ENCODE peak calls at places on chromosomes 7 and 10, in eight cellular contexts. One of them, this sample, is unnamed.

GRCh38 chr7:43274752-43275151 is 162.3 kb downstream of the HECW1 start:
- DNase-seq in IMR-90: no peak
- DNase-seq in heart left ventricle: no peak
- DNase-seq in ascending aorta: no peak
- DNase-seq in cardiac muscle cell: no peak
- DNase-seq in hepatocyte: no peak
- DNase-seq in right lobe of liver: no peak
- DNase-seq in adrenal gland: no peak
- DNase-seq in this sample: no peak

GRCh38 chr7:102912742-102913141 is at the start of gene LRRC17:
- DNase-seq in IMR-90: peak; percentile 97
- DNase-seq in heart left ventricle: no peak
- DNase-seq in ascending aorta: no peak
- DNase-seq in cardiac muscle cell: peak; percentile 96
- DNase-seq in hepatocyte: peak; percentile 67
- DNase-seq in right lobe of liver: no peak
- DNase-seq in adrenal gland: no peak
- DNase-seq in this sample: no peak

GRCh38 chr7:2614646-2615330 is 17.0 kb upstream of the TTYH3 start:
- DNase-seq in IMR-90: no peak
- DNase-seq in heart left ventricle: no peak
- DNase-seq in ascending aorta: no peak
- DNase-seq in cardiac muscle cell: no peak
- DNase-seq in hepatocyte: no peak
- DNase-seq in right lobe of liver: no peak
- DNase-seq in adrenal gland: no peak
- DNase-seq in this sample: no peak

GRCh38 chr10:72525277-72525676 is 100.6 kb downstream of the MICU1 start:
- DNase-seq in IMR-90: peak; percentile 44
- DNase-seq in heart left ventricle: no peak
- DNase-seq in ascending aorta: no peak
- DNase-seq in cardiac muscle cell: peak; percentile 19
- DNase-seq in hepatocyte: peak; percentile 56
- DNase-seq in right lobe of liver: no peak
- DNase-seq in adrenal gland: no peak
- DNase-seq in this sample: no peak

GRCh38 chr10:1572519-1573333 is 164.6 kb downstream of the ADARB2 start:
- DNase-seq in IMR-90: no peak
- DNase-seq in heart left ventricle: no peak
- DNase-seq in ascending aorta: no peak
- DNase-seq in cardiac muscle cell: no peak
- DNase-seq in hepatocyte: no peak
- DNase-seq in right lobe of liver: no peak
- DNase-seq in adrenal gland: no peak
- DNase-seq in this sample: no peak

GRCh38 chr7:54802841-54803240 is 43.8 kb upstream of the SEC61G start:
- DNase-seq in IMR-90: peak; percentile 63
- DNase-seq in heart left ventricle: no peak
- DNase-seq in ascending aorta: no peak
- DNase-seq in cardiac muscle cell: peak; percentile 23
- DNase-seq in hepatocyte: no peak
- DNase-seq in right lobe of liver: no peak
- DNase-seq in adrenal gland: no peak
- DNase-seq in this sample: no peak

GRCh38 chr7:105480931-105481330 is 41.1 kb downstream of the PUS7 start:
- DNase-seq in IMR-90: peak; percentile 84
- DNase-seq in heart left ventricle: no peak
- DNase-seq in ascending aorta: no peak
- DNase-seq in cardiac muscle cell: no peak
- DNase-seq in hepatocyte: no peak
- DNase-seq in right lobe of liver: no peak
- DNase-seq in adrenal gland: no peak
- DNase-seq in this sample: no peak

GRCh38 chr10:18472977-18473376 is 178.4 kb downstream of the NSUN6 start:
- DNase-seq in IMR-90: no peak
- DNase-seq in heart left ventricle: no peak
- DNase-seq in ascending aorta: no peak
- DNase-seq in cardiac muscle cell: no peak
- DNase-seq in hepatocyte: peak; percentile 23
- DNase-seq in right lobe of liver: no peak
- DNase-seq in adrenal gland: peak; percentile 33
- DNase-seq in this sample: no peak

GRCh38 chr10:12708921-12709320 is 292.6 kb downstream of the CCDC3 start:
- DNase-seq in IMR-90: peak; percentile 56
- DNase-seq in heart left ventricle: peak; percentile 36
- DNase-seq in ascending aorta: no peak
- DNase-seq in cardiac muscle cell: peak; percentile 28
- DNase-seq in hepatocyte: no peak
- DNase-seq in right lobe of liver: no peak
- DNase-seq in adrenal gland: no peak
- DNase-seq in this sample: no peak

GRCh38 chr10:131391991-131392390 is 80.5 kb upstream of the TCERG1L start:
- DNase-seq in IMR-90: no peak
- DNase-seq in heart left ventricle: no peak
- DNase-seq in ascending aorta: no peak
- DNase-seq in cardiac muscle cell: no peak
- DNase-seq in hepatocyte: no peak
- DNase-seq in right lobe of liver: no peak
- DNase-seq in adrenal gland: no peak
- DNase-seq in this sample: no peak

GRCh38 chr10:131398166-131398565 is 86.6 kb upstream of the TCERG1L start:
- DNase-seq in IMR-90: no peak
- DNase-seq in heart left ventricle: no peak
- DNase-seq in ascending aorta: no peak
- DNase-seq in cardiac muscle cell: no peak
- DNase-seq in hepatocyte: no peak
- DNase-seq in right lobe of liver: no peak
- DNase-seq in adrenal gland: no peak
- DNase-seq in this sample: no peak

GRCh38 chr10:131400518-131400917 is 89.0 kb upstream of the TCERG1L start:
- DNase-seq in IMR-90: no peak
- DNase-seq in heart left ventricle: no peak
- DNase-seq in ascending aorta: no peak
- DNase-seq in cardiac muscle cell: no peak
- DNase-seq in hepatocyte: no peak
- DNase-seq in right lobe of liver: no peak
- DNase-seq in adrenal gland: no peak
- DNase-seq in this sample: no peak

GRCh38 chr10:131396108-131397010 is 84.8 kb upstream of the TCERG1L start:
- DNase-seq in IMR-90: no peak
- DNase-seq in heart left ventricle: no peak
- DNase-seq in ascending aorta: no peak
- DNase-seq in cardiac muscle cell: no peak
- DNase-seq in hepatocyte: peak; percentile 61
- DNase-seq in right lobe of liver: peak; percentile 18
- DNase-seq in adrenal gland: peak; percentile 88
- DNase-seq in this sample: no peak
- TF ChIP-seq CTCF in IMR-90: no peak
- TF ChIP-seq CTCF in heart left ventricle: no peak
- TF ChIP-seq CTCF in ascending aorta: no peak
- TF ChIP-seq CTCF in cardiac muscle cell: no peak
- TF ChIP-seq CTCF in hepatocyte: no peak
- TF ChIP-seq CTCF in right lobe of liver: no peak
- TF ChIP-seq CTCF in adrenal gland: peak; percentile 30
- TF ChIP-seq CTCF in this sample: no peak

DNA sequence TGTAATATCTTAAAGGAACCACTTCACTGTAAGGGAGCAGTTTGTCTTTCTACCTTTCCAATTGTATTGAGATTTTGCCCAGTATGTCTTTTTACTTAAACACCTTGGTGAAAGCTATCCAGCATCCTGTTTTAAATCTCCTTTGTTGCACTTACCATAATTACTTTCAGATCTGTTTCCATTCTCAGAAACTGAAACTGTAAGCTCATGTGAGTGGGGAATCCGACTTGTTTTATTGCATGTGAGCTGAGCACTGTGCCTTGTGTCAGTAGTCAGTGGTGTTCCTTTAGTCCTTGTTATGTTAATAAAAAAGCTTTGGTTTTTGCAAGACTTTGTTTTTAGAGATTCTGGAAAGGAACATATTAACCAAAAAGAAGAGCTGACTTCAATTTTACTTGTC is 42.2 kb downstream of the BMPR1A start:
- DNase-seq in IMR-90: peak; percentile 51
- DNase-seq in heart left ventricle: no peak
- DNase-seq in ascending aorta: no peak
- DNase-seq in cardiac muscle cell: no peak
- DNase-seq in hepatocyte: no peak
- DNase-seq in right lobe of liver: no peak
- DNase-seq in adrenal gland: no peak
- DNase-seq in this sample: no peak
- H3K27ac ChIP-seq in IMR-90: no peak overlapping the region
- H3K27ac ChIP-seq in heart left ventricle: no peak overlapping the region
- H3K27ac ChIP-seq in ascending aorta: peak overlapping the region; percentile 10
- H3K27ac ChIP-seq in cardiac muscle cell: peak overlapping the region; percentile 6
- H3K27ac ChIP-seq in hepatocyte: no peak overlapping the region
- H3K27ac ChIP-seq in right lobe of liver: no peak overlapping the region
- H3K27ac ChIP-seq in adrenal gland: no peak overlapping the region
- H3K27ac ChIP-seq in this sample: no peak overlapping the region

GRCh38 chr10:63901228-63901627 is 380.0 kb downstream of the REEP3 start:
- DNase-seq in IMR-90: no peak
- DNase-seq in heart left ventricle: no peak
- DNase-seq in ascending aorta: no peak
- DNase-seq in cardiac muscle cell: no peak
- DNase-seq in hepatocyte: no peak
- DNase-seq in right lobe of liver: no peak
- DNase-seq in adrenal gland: no peak
- DNase-seq in this sample: no peak
- TF ChIP-seq CTCF in IMR-90: no peak
- TF ChIP-seq CTCF in heart left ventricle: no peak
- TF ChIP-seq CTCF in ascending aorta: no peak
- TF ChIP-seq CTCF in cardiac muscle cell: peak; percentile 35
- TF ChIP-seq CTCF in hepatocyte: no peak
- TF ChIP-seq CTCF in right lobe of liver: peak; percentile 19
- TF ChIP-seq CTCF in adrenal gland: no peak
- TF ChIP-seq CTCF in this sample: no peak

DNA sequence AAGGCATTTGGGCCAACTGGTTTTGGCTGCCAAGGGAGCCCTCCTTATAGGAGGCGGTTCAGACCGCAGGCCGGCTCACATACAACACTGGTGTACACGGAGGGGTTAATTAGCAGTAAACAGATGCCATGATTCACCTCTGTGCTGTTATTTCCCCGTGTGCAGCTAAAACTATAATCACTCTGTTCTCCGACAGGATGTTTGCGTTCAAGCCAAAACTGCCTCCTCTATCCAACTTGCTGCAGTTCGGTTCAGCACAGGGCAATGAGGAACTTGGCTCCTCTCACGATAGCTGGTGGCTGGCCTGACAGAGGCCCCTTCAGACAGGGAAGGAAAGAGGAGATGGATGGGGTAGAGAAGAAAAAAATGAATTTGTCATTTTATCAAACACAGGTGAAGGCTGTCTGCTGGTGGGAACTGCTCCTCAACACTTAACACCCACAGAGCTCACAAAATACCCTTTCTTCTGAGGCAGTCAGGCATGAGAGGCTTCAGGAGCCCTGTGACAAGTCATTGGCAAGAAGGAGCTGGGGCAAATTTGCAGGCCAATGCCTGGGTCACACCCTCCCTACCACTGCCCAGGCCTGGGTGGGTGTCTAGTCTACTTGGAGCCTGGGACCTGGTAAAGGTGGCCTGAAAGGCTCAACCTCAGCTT is 24.0 kb downstream of the KCNMA1 start:
- DNase-seq in IMR-90: no peak
- DNase-seq in heart left ventricle: no peak
- DNase-seq in ascending aorta: no peak
- DNase-seq in cardiac muscle cell: no peak
- DNase-seq in hepatocyte: no peak
- DNase-seq in right lobe of liver: no peak
- DNase-seq in adrenal gland: no peak
- DNase-seq in this sample: no peak
- H3K27ac ChIP-seq in IMR-90: no peak overlapping the region
- H3K27ac ChIP-seq in heart left ventricle: no peak overlapping the region
- H3K27ac ChIP-seq in ascending aorta: peak overlapping the region; percentile 73
- H3K27ac ChIP-seq in cardiac muscle cell: no peak overlapping the region
- H3K27ac ChIP-seq in hepatocyte: peak overlapping the region; percentile 73
- H3K27ac ChIP-seq in right lobe of liver: no peak overlapping the region
- H3K27ac ChIP-seq in adrenal gland: no peak overlapping the region
- H3K27ac ChIP-seq in this sample: no peak overlapping the region

GRCh38 chr10:43610636-43611035 is 4.4 kb downstream of the ZNF485 start:
- DNase-seq in IMR-90: peak; percentile 43
- DNase-seq in heart left ventricle: no peak
- DNase-seq in ascending aorta: no peak
- DNase-seq in cardiac muscle cell: no peak
- DNase-seq in hepatocyte: no peak
- DNase-seq in right lobe of liver: no peak
- DNase-seq in adrenal gland: no peak
- DNase-seq in this sample: no peak

GRCh38 chr10:43605850-43606322 is 352 bp upstream of the ZNF485 start:
- DNase-seq in IMR-90: no peak
- DNase-seq in heart left ventricle: no peak
- DNase-seq in ascending aorta: no peak
- DNase-seq in cardiac muscle cell: no peak
- DNase-seq in hepatocyte: no peak
- DNase-seq in right lobe of liver: no peak
- DNase-seq in adrenal gland: no peak
- DNase-seq in this sample: no peak

GRCh38 chr10:43607199-43607573 is 948 bp downstream of the ZNF485 start:
- DNase-seq in IMR-90: no peak
- DNase-seq in heart left ventricle: no peak
- DNase-seq in ascending aorta: no peak
- DNase-seq in cardiac muscle cell: no peak
- DNase-seq in hepatocyte: no peak
- DNase-seq in right lobe of liver: no peak
- DNase-seq in adrenal gland: no peak
- DNase-seq in this sample: no peak

DNA sequence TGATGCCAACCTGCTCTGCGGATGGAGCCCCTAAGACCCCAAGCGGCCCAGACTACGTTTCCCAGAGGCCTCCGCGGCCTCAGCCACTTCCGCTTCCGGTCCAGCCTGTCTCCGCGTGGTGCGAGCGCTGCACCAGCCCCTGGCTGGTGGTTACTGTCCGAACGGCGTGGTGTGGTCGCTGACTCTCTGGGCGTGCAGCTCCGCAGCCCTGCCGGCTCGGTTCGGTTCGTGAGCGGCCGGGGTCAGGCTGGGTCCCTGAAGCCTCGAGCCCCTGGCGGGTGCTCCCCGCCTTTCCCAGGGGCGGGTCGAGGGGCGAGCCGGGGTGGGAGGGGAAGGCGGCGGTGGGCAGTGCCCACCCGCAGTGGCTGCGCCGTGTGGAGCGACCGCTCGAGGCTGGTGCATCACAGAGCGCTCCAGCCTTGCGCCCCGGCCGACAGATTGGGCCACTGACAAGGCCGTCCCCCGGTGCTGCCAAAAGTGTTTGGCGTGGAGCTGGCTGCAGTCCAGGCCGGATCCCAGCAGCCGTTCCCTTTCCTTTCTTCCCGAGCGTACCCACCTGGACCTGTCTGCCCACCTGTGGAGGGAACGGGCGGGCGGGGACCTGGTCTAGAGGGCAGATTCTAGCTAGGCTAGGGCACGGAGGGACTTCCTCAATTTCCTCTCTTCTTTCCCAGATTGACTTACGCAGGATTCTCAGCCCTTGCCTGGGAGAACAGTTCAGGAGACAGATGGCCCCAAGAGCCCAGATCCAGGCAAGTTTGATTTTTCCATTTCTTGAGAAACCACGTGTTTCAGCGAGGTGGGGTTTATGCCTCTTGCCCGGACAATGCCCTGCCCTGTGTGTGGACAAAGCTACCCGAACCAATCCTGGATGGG is at the start of gene ZNF485:
- DNase-seq in IMR-90: peak; percentile 64
- DNase-seq in heart left ventricle: peak; percentile 80
- DNase-seq in ascending aorta: no peak
- DNase-seq in cardiac muscle cell: peak; percentile 78
- DNase-seq in hepatocyte: peak; percentile 74
- DNase-seq in right lobe of liver: peak; percentile 84
- DNase-seq in adrenal gland: peak; percentile 63
- DNase-seq in this sample: peak; percentile 77
- TF ChIP-seq CTCF in IMR-90: no peak
- TF ChIP-seq CTCF in heart left ventricle: no peak
- TF ChIP-seq CTCF in ascending aorta: no peak
- TF ChIP-seq CTCF in cardiac muscle cell: no peak
- TF ChIP-seq CTCF in hepatocyte: no peak
- TF ChIP-seq CTCF in right lobe of liver: no peak
- TF ChIP-seq CTCF in adrenal gland: no peak
- TF ChIP-seq CTCF in this sample: no peak

GRCh38 chr7:21084286-21084685 is 297.6 kb upstream of the SP8 start:
- DNase-seq in IMR-90: no peak
- DNase-seq in heart left ventricle: no peak
- DNase-seq in ascending aorta: no peak
- DNase-seq in cardiac muscle cell: no peak
- DNase-seq in hepatocyte: peak; percentile 11
- DNase-seq in right lobe of liver: no peak
- DNase-seq in adrenal gland: no peak
- DNase-seq in this sample: no peak
- H3K27ac ChIP-seq in IMR-90: no peak overlapping the region
- H3K27ac ChIP-seq in heart left ventricle: no peak overlapping the region
- H3K27ac ChIP-seq in ascending aorta: no peak overlapping the region
- H3K27ac ChIP-seq in cardiac muscle cell: no peak overlapping the region
- H3K27ac ChIP-seq in hepatocyte: no peak overlapping the region
- H3K27ac ChIP-seq in right lobe of liver: no peak overlapping the region
- H3K27ac ChIP-seq in adrenal gland: no peak overlapping the region
- H3K27ac ChIP-seq in this sample: no peak overlapping the region